ENCODE peak calls at places on chromosomes 16 and 17, in seven cellular contexts. Y is GM13977, W is choroid plexus epithelial cell, V is fibroblast of mammary gland, Z is body of pancreas, H is left ventricle myocardium inferior, L is fibroblast of lung. N is an unnamed sample.
A peak's percentile ranks its signal among the peaks of the same experiment; 100 is the strongest.

GRCh38 chr17:17385502-17385901 is 82.3 kb downstream of the NT5M start:
- DNase-seq in Y (no peak), L (no peak), W (no peak), H (no peak), Z (no peak), V (no peak), N (no peak)

GRCh38 chr17:80827646-80828643 is 163.7 kb upstream of the CHMP6 start:
- DNase-seq in L (no peak), V (peak; percentile 21), Z (no peak), Y (no peak), W (no peak), H (no peak), N (no peak)

GRCh38 chr16:17515421-17516210 is 44.9 kb upstream of the XYLT1 start:
- DNase-seq in Y (no peak), Z (no peak), H (no peak), W (no peak), L (peak; percentile 52), V (peak; percentile 83), N (no peak)

GRCh38 chr17:22286337-22287041 is 594.2 kb downstream of the KCNJ18 start:
- DNase-seq in W (no peak), Y (no peak), V (no peak), H (no peak), Z (no peak), L (no peak), N (no peak)

GRCh38 chr17:78933025-78933958 is 8.1 kb upstream of the TIMP2 start:
- DNase-seq in L (peak; percentile 98), W (peak; percentile 99), H (peak; percentile 43), Y (peak; percentile 73), Z (peak; percentile 61), V (peak; percentile 99), N (peak; percentile 59)

GRCh38 chr16:48562475-48562874 is 47.5 kb downstream of the N4BP1 start:
- DNase-seq in Z (no peak), Y (no peak), L (no peak), W (no peak), H (no peak), V (no peak), N (no peak)

GRCh38 chr16:77682586-77682985 is 39.7 kb upstream of the NUDT7 start:
- DNase-seq in L (no peak), H (no peak), Y (no peak), W (no peak), Z (no peak), V (no peak), N (no peak)

GRCh38 chr16:67302882-67303434 is 23.6 kb downstream of the KCTD19 start:
- DNase-seq in L (no peak), Z (no peak), Y (no peak), V (no peak), W (no peak), H (no peak), N (peak; percentile 24)

GRCh38 chr17:57900991-57901743 is 51.3 kb upstream of the MRPS23 start:
- DNase-seq in Z (peak; percentile 83), W (no peak), L (no peak), H (no peak), Y (no peak), V (no peak), N (no peak)

GRCh38 chr17:52606590-52606989 is 448.1 kb upstream of the CA10 start:
- DNase-seq in H (no peak), Z (no peak), V (no peak), W (no peak), L (no peak), Y (no peak), N (no peak)

GRCh38 chr16:76535-77272 is 1.3 kb upstream of the MPG start:
- DNase-seq in W (peak; percentile 68), L (peak; percentile 92), Y (no peak), H (peak; percentile 88), Z (peak; percentile 69), V (peak; percentile 92), N (peak; percentile 63)

GRCh38 chr17:63474174-63474913 is 2.5 kb upstream of the ACE start:
- DNase-seq in W (peak; percentile 53), H (peak; percentile 57), V (no peak), Y (no peak), Z (peak; percentile 77), L (no peak), N (no peak)

GRCh38 chr16:50972899-50973298 is 178.2 kb downstream of the SALL1 start:
- DNase-seq in Z (peak; percentile 34), W (no peak), H (no peak), Y (no peak), V (no peak), L (no peak), N (no peak)

GRCh38 chr17:76262732-76263344 is 2.3 kb upstream of the UBALD2 start:
- DNase-seq in Y (peak; percentile 65), V (no peak), Z (peak; percentile 82), W (no peak), L (no peak), H (no peak), N (peak; percentile 64)

DNA sequence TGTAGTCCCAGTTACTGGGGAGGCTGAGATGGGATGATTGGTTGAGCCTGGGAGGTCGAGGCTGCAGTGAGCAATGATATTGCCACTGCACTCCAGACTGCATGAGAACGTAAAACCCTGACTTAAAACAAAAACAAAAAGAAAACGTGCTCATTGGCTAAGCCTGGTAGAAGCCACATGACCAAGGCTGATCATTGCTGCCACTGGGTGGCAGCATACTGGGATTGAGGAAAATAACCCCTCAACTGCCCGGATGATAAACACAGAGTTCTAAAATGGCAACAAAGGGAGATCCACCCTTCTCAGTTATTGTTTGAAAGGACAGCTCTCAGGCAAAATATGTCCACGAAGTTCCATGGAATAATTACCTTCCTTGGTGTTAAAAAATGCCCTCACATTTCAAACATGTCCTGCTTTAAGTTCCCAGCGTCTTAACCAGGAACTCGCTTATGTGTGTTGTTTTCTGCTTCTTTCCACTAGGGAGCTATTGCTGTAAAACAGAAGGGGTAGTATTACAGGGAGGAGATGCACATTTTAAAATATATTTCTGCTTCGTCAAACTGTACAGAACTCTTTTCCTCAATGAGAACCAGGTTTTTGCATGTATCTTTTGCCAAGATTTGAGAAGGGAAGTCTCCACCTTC is 675.3 kb downstream of the MAF start:
- DNase-seq in Z (peak; percentile 13), L (no peak), W (peak; percentile 1), H (peak; percentile 19), Y (no peak), V (peak; percentile 6), N (peak; percentile 20)
- TF ChIP-seq CTCF in Z (peak; percentile 52), L (peak; percentile 17), W (peak; percentile 34), H (peak; percentile 69), Y (peak; percentile 37), V (peak; percentile 10), N (no peak)

GRCh38 chr17:14308636-14308964 is 7.7 kb downstream of the HS3ST3B1 start:
- DNase-seq in W (no peak), Y (no peak), V (peak; percentile 38), H (no peak), Z (no peak), L (no peak), N (no peak)
- TF ChIP-seq CTCF in W (no peak), Y (no peak), V (no peak), H (no peak), Z (no peak), L (no peak), N (no peak)

DNA sequence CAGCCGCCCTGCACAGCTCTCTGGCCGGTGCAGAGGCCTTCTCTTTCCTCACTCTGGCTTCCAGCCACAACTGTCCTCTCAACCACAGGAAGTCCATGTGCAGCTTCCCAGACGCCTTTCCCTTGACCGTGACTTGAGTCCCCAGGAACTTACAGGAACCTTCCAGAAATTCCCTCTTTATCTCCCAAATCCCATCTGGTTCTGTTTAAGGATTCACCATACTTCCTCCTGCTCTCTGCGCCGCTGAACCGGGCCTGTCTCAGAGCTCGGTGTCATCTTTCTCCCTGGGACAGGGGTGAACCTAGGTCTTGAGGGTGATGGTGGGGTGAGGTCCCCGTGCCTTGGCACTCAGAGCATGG is 65.2 kb upstream of the ZNF469 start:
- DNase-seq in L (peak; percentile 38), V (peak; percentile 87), W (peak; percentile 55), Z (peak; percentile 33), H (no peak), Y (no peak), N (no peak)
- TF ChIP-seq CTCF in L (no peak), V (no peak), W (no peak), Z (no peak), H (no peak), Y (no peak), N (no peak)

GRCh38 chr17:42744806-42745617 is at the start of gene EZH1:
- DNase-seq in W (peak; percentile 90), Z (peak; percentile 93), H (peak; percentile 90), L (peak; percentile 88), V (peak; percentile 84), Y (peak; percentile 99), N (peak; percentile 100)

GRCh38 chr17:42740699-42741098 is 4.1 kb downstream of the EZH1 start:
- DNase-seq in V (no peak), H (no peak), Z (no peak), W (no peak), Y (no peak), L (no peak), N (no peak)

GRCh38 chr17:42748202-42748905 is 3.5 kb upstream of the EZH1 start:
- DNase-seq in H (no peak), W (no peak), V (no peak), Y (no peak), Z (no peak), L (no peak), N (no peak)

GRCh38 chr17:42743595-42744282 is 1.1 kb downstream of the EZH1 start:
- DNase-seq in Y (no peak), L (no peak), V (no peak), H (no peak), Z (no peak), W (no peak), N (no peak)

DNA sequence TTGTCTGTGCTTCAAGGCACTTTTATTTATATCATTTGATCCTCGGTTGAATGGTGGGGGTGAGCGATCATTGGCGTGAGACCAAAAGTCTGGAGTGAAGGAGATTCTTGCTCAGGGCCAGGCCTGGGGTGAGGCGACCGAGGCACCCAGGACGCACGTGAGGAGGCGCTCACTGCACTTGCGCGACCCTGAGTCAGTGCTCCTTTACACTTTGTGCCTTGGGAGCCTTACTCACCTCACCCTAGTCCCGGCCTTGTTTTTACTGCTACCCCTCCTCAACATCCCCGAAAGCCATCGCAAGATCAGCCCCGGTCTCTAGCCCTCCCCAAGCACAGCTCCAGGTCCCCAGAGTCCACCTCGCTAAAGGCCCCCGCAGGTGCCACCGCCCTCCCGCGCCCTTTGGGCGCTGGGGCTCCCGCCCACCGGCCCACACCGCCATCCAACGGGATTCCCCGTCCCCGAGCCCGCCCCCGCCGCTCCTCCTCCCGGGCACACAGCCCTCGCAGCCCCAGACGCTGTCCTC is 496 bp downstream of the EZH1 start:
- DNase-seq in W (peak; percentile 30), H (peak; percentile 85), V (peak; percentile 72), Z (peak; percentile 81), Y (peak; percentile 76), L (peak; percentile 42), N (peak; percentile 80)
- TF ChIP-seq CTCF in W (no peak), H (no peak), V (no peak), Z (no peak), Y (peak; percentile 18), L (no peak), N (peak; percentile 10)

GRCh38 chr16:2467301-2468141 is 3.6 kb upstream of the NTN3 start:
- DNase-seq in Z (peak; percentile 79), H (peak; percentile 80), V (peak; percentile 78), W (peak; percentile 53), L (peak; percentile 64), Y (peak; percentile 82), N (peak; percentile 78)
- TF ChIP-seq CTCF in Z (no peak), H (peak; percentile 16), V (no peak), W (peak; percentile 12), L (no peak), Y (peak; percentile 29), N (peak; percentile 32)